ENCODE peak calls at places on chromosomes 16 and 17, in nine cellular contexts. K, B, Q, G, Z, C, I, H and J are unnamed samples. For H3K36me3, the result is how much of the 10 kb centered on the place peaks cover.

GRCh38 chr16:89178453-89179147 is 7.1 kb downstream of the CDH15 start:
- DNase-seq in K (no peak), B (no peak), Q (no peak), G (no peak), Z (no peak), C (no peak), I (no peak), H (no peak), J (no peak)

GRCh38 chr17:56021681-56022205 is 131.5 kb upstream of the ANKFN1 start:
- DNase-seq in K (no peak), B (no peak), Q (no peak), G (no peak), Z (no peak), C (no peak), I (no peak), H (no peak), J (no peak)

GRCh38 chr17:44736551-44737240 is 22.1 kb upstream of the ADAM11 start:
- DNase-seq in K (no peak), B (no peak), Q (no peak), G (no peak), Z (no peak), C (no peak), I (no peak), H (no peak), J (no peak)

GRCh38 chr17:77133087-77133633 is 7.6 kb upstream of the SEC14L1 start:
- DNase-seq in K (no peak), B (no peak), Q (no peak), G (no peak), Z (no peak), C (no peak), I (no peak), H (no peak), J (no peak)

GRCh38 chr16:84326545-84326944 is 31.9 kb downstream of the WFDC1 start:
- DNase-seq in K (no peak), B (no peak), Q (no peak), G (peak), Z (no peak), C (no peak), I (no peak), H (no peak), J (no peak)

GRCh38 chr16:29816694-29817441 is 916 bp downstream of the PAGR1 start:
- DNase-seq in K (peak), B (peak), Q (peak), G (peak), Z (peak), C (peak), I (no peak), H (peak), J (peak)

GRCh38 chr17:36498155-36498554 is 11.7 kb downstream of the ZNHIT3 start:
- DNase-seq in K (no peak), B (no peak), Q (no peak), G (peak), Z (no peak), C (no peak), I (no peak), H (peak), J (no peak)

GRCh38 chr17:17176341-17176740 is 29.8 kb downstream of the PLD6 start:
- DNase-seq in K (no peak), B (no peak), Q (no peak), G (no peak), Z (no peak), C (no peak), I (no peak), H (no peak), J (no peak)

GRCh38 chr16:12159028-12159427 is 182.5 kb downstream of the SNX29 start:
- DNase-seq in K (no peak), B (no peak), Q (no peak), G (no peak), Z (no peak), C (no peak), I (no peak), H (no peak), J (no peak)

GRCh38 chr17:50931003-50931878 is 65.1 kb upstream of the TOB1 start:
- DNase-seq in K (peak), B (peak), Q (peak), G (peak), Z (peak), C (peak), I (no peak), H (peak), J (peak)

GRCh38 chr17:78805301-78805700 is 23.2 kb upstream of the CYTH1 start:
- DNase-seq in K (no peak), B (no peak), Q (no peak), G (no peak), Z (no peak), C (no peak), I (peak), H (no peak), J (no peak)

GRCh38 chr16:35249051-35249450 is 1789.6 kb downstream of the TP53TG3F start:
- DNase-seq in K (no peak), B (no peak), Q (no peak), G (no peak), Z (no peak), C (no peak), I (no peak), H (no peak), J (no peak)

GRCh38 chr17:14299261-14300093 is 1.4 kb upstream of the HS3ST3B1 start:
- DNase-seq in K (peak), B (peak), Q (no peak), G (peak), Z (peak), C (peak), I (peak), H (no peak), J (no peak)

GRCh38 chr17:78454346-78454745 is 75.9 kb downstream of the PGS1 start:
- DNase-seq in K (no peak), B (no peak), Q (no peak), G (no peak), Z (no peak), C (no peak), I (no peak), H (no peak), J (no peak)

GRCh38 chr17:78381601-78382168 is 3.2 kb downstream of the PGS1 start:
- DNase-seq in K (no peak), B (no peak), Q (no peak), G (no peak), Z (no peak), C (no peak), I (peak), H (no peak), J (no peak)

GRCh38 chr17:64402469-64402868 is 11.8 kb upstream of the PECAM1 start:
- DNase-seq in K (no peak), B (no peak), Q (no peak), G (peak), Z (no peak), C (no peak), I (no peak), H (no peak), J (no peak)

GRCh38 chr17:80926601-80927250 is 64.9 kb upstream of the CHMP6 start:
- DNase-seq in K (no peak), B (no peak), Q (no peak), G (peak), Z (no peak), C (no peak), I (no peak), H (no peak), J (no peak)

GRCh38 chr16:53509906-53510703 is 7.1 kb upstream of the AKTIP start:
- DNase-seq in K (peak), B (peak), Q (peak), G (peak), Z (peak), C (peak), I (peak), H (peak), J (peak)

DNA sequence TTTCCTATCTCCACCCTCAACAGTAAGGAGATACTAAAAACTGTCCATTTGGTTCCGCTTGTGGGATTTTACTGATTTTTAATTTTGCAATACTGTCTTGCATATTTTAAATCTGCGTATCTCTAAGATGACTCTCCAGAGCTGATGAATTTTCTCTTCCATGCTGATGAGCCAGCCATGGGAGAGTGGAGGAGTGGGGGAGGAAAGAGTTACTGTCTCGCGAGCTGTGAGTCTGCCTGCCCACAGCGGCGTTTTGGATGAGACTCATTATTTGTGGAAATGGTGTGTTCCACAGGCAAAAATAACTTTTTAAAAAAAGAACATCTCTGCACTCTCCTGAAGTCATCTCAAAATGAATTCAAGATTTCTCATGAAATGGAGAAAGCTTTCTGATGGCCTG is 34.6 kb upstream of the MYOCD start:
- DNase-seq in K (no peak), B (no peak), Q (no peak), G (no peak), Z (no peak), C (no peak), I (no peak), H (no peak), J (no peak)
- H3K36me3 ChIP-seq in K (under half), B (under half), Q (under half), G (under half), Z (under half), C (under half), I (under half), H (under half), J (under half)

GRCh38 chr16:2523801-2524231 is 3.6 kb downstream of the AMDHD2 start:
- DNase-seq in K (peak), B (no peak), Q (no peak), G (no peak), Z (no peak), C (peak), I (no peak), H (no peak), J (no peak)
- H3K36me3 ChIP-seq in K (under half), B (half or more), Q (under half), G (half or more), Z (under half), C (under half), I (under half), H (under half), J (under half)

GRCh38 chr16:69932228-69932627 is 18.9 kb upstream of the CLEC18A start:
- DNase-seq in K (no peak), B (no peak), Q (no peak), G (no peak), Z (no peak), C (no peak), I (no peak), H (no peak), J (no peak)
- H3K36me3 ChIP-seq in K (under half), B (under half), Q (half or more), G (half or more), Z (half or more), C (under half), I (half or more), H (under half), J (under half)

GRCh38 chr17:69814031-69814430 is 261.0 kb upstream of the KCNJ16 start:
- DNase-seq in K (no peak), B (no peak), Q (no peak), G (no peak), Z (no peak), C (no peak), I (no peak), H (no peak), J (no peak)

GRCh38 chr17:69809331-69809730 is 265.7 kb upstream of the KCNJ16 start:
- DNase-seq in K (no peak), B (no peak), Q (no peak), G (no peak), Z (peak), C (no peak), I (no peak), H (no peak), J (no peak)

GRCh38 chr17:69812240-69812837 is 262.7 kb upstream of the KCNJ16 start:
- DNase-seq in K (no peak), B (no peak), Q (no peak), G (no peak), Z (peak), C (no peak), I (no peak), H (no peak), J (no peak)

GRCh38 chr17:69810326-69811035 is 264.5 kb upstream of the KCNJ16 start:
- DNase-seq in K (no peak), B (no peak), Q (no peak), G (no peak), Z (no peak), C (no peak), I (no peak), H (no peak), J (no peak)
- H3K36me3 ChIP-seq in K (under half), B (under half), Q (under half), G (under half), Z (under half), C (under half), I (under half), H (under half), J (under half)